ENCODE peak calls at places on chromosomes 6 and 20, in nine cellular contexts. C is IMR-90; D is cardiac fibroblast; T is BE2C; P is CD4-positive, CD25-positive, alpha-beta regulatory T cell; J is AG04450; F is coronary artery; K is brain microvascular endothelial cell; H is thoracic aorta. V is an unnamed sample.

GRCh38 chr20:63032861-63033634 is 26.3 kb upstream of the BHLHE23 start:
- DNase-seq in D (no peak), C (no peak), J (no peak), H (no peak), P (no peak), T (no peak), K (no peak), F (no peak), V (no peak)

GRCh38 chr6:35544748-35545361 is 32.2 kb upstream of the TULP1 start:
- DNase-seq in J (no peak), K (no peak), H (no peak), F (no peak), P (no peak), C (no peak), T (no peak), D (no peak), V (no peak)

GRCh38 chr20:10462516-10462915 is 27.4 kb downstream of the SLX4IP start:
- DNase-seq in J (no peak), H (no peak), K (no peak), D (no peak), T (no peak), C (no peak), P (no peak), F (no peak), V (no peak)

GRCh38 chr6:16184129-16184528 is 54.3 kb upstream of the GMPR start:
- DNase-seq in C (peak), K (no peak), T (peak), H (no peak), D (peak), F (no peak), P (peak), J (no peak), V (no peak)

GRCh38 chr6:47709160-47709559 is 10.8 kb downstream of the ADGRF4 start:
- DNase-seq in J (no peak), T (no peak), F (no peak), D (peak), H (no peak), P (no peak), C (no peak), K (no peak), V (no peak)

GRCh38 chr6:89927788-89928565 is 33.7 kb downstream of the GJA10 start:
- DNase-seq in K (no peak), F (no peak), D (peak), J (no peak), C (peak), T (no peak), H (no peak), P (no peak), V (peak)

GRCh38 chr6:48378874-48379407 is 267.9 kb upstream of the PTCHD4 start:
- DNase-seq in K (no peak), C (no peak), J (no peak), H (no peak), P (no peak), D (no peak), F (no peak), T (no peak), V (no peak)

GRCh38 chr6:37451411-37452273 is 18.6 kb downstream of the CMTR1 start:
- DNase-seq in P (no peak), T (no peak), K (no peak), H (no peak), F (no peak), J (no peak), D (no peak), C (no peak), V (no peak)

GRCh38 chr6:16333580-16333979 is 95.2 kb downstream of the GMPR start:
- DNase-seq in J (no peak), D (peak), H (no peak), F (no peak), K (no peak), P (no peak), C (peak), T (no peak), V (peak)

GRCh38 chr20:12575352-12576095 is 433.2 kb upstream of the SPTLC3 start:
- DNase-seq in P (no peak), H (no peak), C (no peak), K (no peak), F (peak), T (no peak), J (no peak), D (no peak), V (no peak)

GRCh38 chr6:84269947-84270733 is 42.7 kb upstream of the CEP162 start:
- DNase-seq in D (no peak), K (peak), C (no peak), F (no peak), P (no peak), H (no peak), T (no peak), J (no peak), V (peak)
- H3K4me3 ChIP-seq in D (no peak), K (no peak), C (no peak), F (peak), P (no peak), H (no peak), T (no peak), J (no peak), V (no peak)

GRCh38 chr6:111566873-111567517 is 38.7 kb downstream of the TRAF3IP2 start:
- DNase-seq in H (no peak), T (peak), J (no peak), P (peak), F (no peak), D (no peak), C (no peak), K (no peak), V (no peak)
- H3K4me3 ChIP-seq in H (peak), T (peak), J (no peak), P (peak), F (peak), D (no peak), C (no peak), K (no peak), V (no peak)

DNA sequence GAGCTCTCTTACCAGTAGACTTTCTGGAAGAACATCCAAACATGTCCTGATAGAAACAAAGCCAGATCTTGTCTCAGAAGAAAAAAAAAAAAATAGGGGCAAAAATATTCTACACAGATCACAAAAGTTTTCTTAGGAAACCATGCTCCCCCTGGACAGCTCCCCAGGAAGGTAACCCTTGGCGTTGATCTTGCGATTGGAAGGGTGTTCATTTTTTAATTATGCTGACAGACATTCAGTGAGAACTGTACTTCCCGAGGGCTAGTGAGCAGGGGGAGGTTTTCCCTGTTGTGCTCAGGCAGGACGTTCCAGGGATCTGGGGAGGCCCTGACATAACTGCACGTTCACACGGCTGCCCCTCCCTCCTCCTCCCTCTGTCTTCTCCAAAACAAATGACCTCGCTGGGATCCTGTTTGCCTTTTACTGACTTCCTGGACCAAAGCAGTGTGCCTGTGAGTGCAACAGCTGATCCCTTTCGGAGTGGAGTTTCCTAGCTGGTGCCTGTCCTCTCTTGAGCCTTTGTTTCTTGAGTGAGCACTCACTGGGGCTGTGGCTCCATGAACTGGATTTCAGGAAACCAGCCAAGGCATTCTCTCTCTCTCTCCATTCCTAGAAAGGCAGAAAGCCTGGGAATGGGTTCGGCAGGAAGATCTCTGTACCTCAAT is 46.7 kb downstream of the MARCKS start:
- DNase-seq in F (no peak), J (no peak), K (no peak), P (no peak), T (no peak), C (peak), H (no peak), D (peak), V (peak)
- H3K4me3 ChIP-seq in F (no peak), J (no peak), K (no peak), P (no peak), T (no peak), C (no peak), H (no peak), D (no peak), V (no peak)

DNA sequence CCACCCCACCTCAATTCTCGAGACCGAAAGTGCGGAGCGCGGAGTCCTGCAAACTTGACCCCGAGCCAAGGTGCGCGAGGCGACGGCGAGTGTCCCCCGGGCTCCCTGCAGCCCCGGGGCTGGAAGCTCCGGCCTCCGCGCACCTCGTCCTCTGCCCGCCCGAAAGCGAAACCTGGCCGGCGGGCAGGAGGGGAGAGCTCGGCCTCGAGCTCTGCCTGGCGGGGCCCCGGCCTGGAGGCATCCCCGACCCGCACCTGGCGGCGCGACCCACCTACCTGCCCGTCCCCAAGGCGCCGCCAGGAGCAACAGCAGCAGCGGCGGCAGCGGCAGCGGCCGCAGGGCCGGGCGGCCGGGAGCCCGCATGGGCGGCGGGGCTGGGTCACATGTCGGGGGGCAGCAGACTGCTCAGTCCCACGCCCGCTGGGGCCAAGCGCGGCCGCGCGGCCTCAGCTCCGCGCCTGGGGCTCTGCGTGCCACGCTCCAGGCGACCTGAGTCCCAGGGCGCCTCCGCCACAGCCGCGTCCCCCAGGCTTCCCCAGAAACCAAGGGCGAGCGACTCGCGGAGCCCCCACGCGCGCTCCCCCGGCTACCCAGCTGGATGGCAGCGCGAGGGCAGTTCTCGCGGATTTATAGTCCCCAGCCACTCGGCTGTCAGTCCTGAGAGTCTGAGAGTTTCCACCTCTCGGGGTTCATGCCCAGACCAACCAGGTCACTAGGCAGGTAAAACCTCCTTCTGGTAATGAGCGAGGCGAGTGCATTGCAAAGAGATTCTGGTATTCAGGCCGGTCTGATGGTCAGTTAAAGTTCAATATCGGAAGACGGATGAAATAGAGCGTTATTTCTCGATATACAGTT is at the start of gene IL20RA:
- DNase-seq in D (no peak), C (no peak), J (no peak), K (no peak), T (no peak), H (no peak), F (no peak), P (peak), V (peak)
- H3K4me3 ChIP-seq in D (peak), C (peak), J (peak), K (peak), T (peak), H (peak), F (peak), P (peak), V (peak)

DNA sequence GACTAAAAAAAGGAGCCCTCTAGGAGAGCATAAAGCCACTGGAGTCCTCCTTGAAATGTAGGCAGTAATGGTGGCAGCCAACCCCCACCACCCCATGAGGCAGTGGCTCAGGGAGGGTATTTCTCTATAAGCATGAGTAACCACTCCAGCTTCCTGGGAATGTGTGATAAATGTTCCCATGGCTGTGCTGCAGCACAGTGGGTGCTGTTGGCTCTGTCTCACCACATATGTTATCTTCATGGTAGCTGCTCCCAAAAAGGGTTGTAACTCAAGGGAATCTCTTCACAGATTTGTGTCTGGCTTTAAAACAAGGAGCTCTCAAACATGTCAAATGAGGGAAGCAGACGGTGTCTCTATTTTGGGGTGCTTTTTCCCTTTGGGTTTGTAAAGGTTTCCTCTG is 7.5 kb upstream of the PHACTR1 start:
- DNase-seq in P (no peak), H (no peak), J (no peak), C (no peak), K (peak), T (no peak), F (no peak), D (peak), V (peak)
- H3K4me3 ChIP-seq in P (no peak), H (no peak), J (no peak), C (no peak), K (no peak), T (no peak), F (no peak), D (no peak), V (no peak)

DNA sequence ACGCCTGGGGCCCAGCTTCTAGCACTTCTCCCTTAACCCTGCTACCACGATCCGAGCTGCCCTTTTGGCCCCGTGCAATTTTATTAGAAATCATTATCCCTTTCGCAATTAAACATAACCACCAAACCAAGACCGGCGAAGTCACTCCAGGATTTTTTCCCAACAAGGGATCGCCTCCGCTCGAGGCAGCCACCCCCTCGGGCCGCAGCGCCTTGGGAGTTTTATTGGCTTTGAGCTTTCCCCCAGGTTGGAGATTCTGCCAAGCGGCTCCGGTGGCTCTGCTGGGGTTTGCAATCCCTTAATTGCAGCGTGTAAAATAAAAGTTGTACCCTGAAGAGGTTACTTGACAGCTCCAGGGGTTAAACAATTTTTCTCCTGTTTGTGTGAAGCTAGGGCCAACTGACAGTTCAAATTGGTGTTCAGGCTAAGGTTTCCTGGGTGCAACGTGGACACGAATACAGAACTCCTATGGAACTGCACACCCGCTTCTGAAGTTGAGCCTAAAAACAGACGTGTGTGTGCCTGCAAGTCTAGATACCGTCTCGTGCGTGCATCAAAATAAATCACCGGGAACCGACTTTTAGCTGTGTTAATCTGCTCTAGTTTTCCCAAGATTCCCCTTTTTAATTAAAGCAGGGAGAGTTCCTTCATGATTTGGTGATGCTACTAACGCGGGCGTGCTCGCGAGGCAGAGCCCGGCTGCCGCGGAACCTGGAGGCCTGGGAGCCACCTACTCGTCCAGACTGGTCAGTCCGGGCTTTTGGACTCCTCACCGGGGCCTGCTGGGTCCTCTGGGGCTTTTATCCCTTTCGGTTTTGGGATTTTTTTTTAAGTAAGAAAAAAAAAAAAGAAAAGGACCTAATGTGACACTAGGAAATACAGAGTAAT is 963 bp upstream of the TFAP2A start:
- DNase-seq in F (no peak), K (no peak), J (no peak), D (no peak), P (no peak), H (no peak), T (no peak), C (no peak), V (no peak)
- H3K4me3 ChIP-seq in F (peak), K (no peak), J (peak), D (no peak), P (no peak), H (peak), T (no peak), C (no peak), V (no peak)

GRCh38 chr6:116561377-116562018 is 7.9 kb downstream of the CALHM4 start:
- DNase-seq in T (peak), D (peak), K (peak), J (peak), F (peak), C (peak), P (peak), H (peak), V (peak)
- H3K4me3 ChIP-seq in T (no peak), D (no peak), K (no peak), J (no peak), F (peak), C (no peak), P (no peak), H (peak), V (no peak)